ENCODE peak calls at places on chromosomes 4 and X, in eight cellular contexts. One of them, this sample, is unnamed.

GRCh38 chrX:13036896-13037295 is 7.5 kb downstream of the FAM9C start:
- DNase-seq in K562: peak; percentile 43
- DNase-seq in A549: no peak
- DNase-seq in esophagus squamous epithelium: no peak
- DNase-seq in Peyer's patch: no peak
- DNase-seq in prostate gland: no peak
- DNase-seq in gastrocnemius medialis: no peak
- DNase-seq in adrenal gland: no peak
- DNase-seq in this sample: no peak

GRCh38 chr4:22551550-22551949 is 35.7 kb upstream of the ADGRA3 start:
- DNase-seq in Peyer's patch: no peak
- DNase-seq in adrenal gland: no peak
- DNase-seq in K562: no peak
- DNase-seq in prostate gland: no peak
- DNase-seq in gastrocnemius medialis: no peak
- DNase-seq in A549: no peak
- DNase-seq in esophagus squamous epithelium: no peak
- DNase-seq in this sample: no peak

GRCh38 chrX:47206316-47206715 is 12.2 kb upstream of the CDK16 start:
- DNase-seq in prostate gland: no peak
- DNase-seq in A549: no peak
- DNase-seq in adrenal gland: no peak
- DNase-seq in Peyer's patch: no peak
- DNase-seq in gastrocnemius medialis: no peak
- DNase-seq in esophagus squamous epithelium: no peak
- DNase-seq in K562: no peak
- DNase-seq in this sample: no peak

GRCh38 chr4:153535735-153536494 is 69.8 kb downstream of the TMEM131L start:
- DNase-seq in K562: no peak
- DNase-seq in A549: no peak
- DNase-seq in Peyer's patch: no peak
- DNase-seq in esophagus squamous epithelium: no peak
- DNase-seq in prostate gland: no peak
- DNase-seq in gastrocnemius medialis: no peak
- DNase-seq in adrenal gland: no peak
- DNase-seq in this sample: no peak

GRCh38 chr4:108940086-108941033 is 177.5 kb upstream of the ETNPPL start:
- DNase-seq in K562: no peak
- DNase-seq in esophagus squamous epithelium: no peak
- DNase-seq in gastrocnemius medialis: no peak
- DNase-seq in adrenal gland: no peak
- DNase-seq in A549: no peak
- DNase-seq in Peyer's patch: no peak
- DNase-seq in prostate gland: no peak
- DNase-seq in this sample: no peak

GRCh38 chr4:150479665-150480064 is 102.3 kb upstream of the MAB21L2 start:
- DNase-seq in gastrocnemius medialis: no peak
- DNase-seq in prostate gland: no peak
- DNase-seq in esophagus squamous epithelium: no peak
- DNase-seq in adrenal gland: no peak
- DNase-seq in Peyer's patch: no peak
- DNase-seq in A549: no peak
- DNase-seq in K562: no peak
- DNase-seq in this sample: no peak

GRCh38 chrX:107701493-107702121 is 73.3 kb downstream of the PRPS1 start:
- DNase-seq in gastrocnemius medialis: no peak
- DNase-seq in esophagus squamous epithelium: no peak
- DNase-seq in K562: no peak
- DNase-seq in prostate gland: no peak
- DNase-seq in A549: no peak
- DNase-seq in adrenal gland: no peak
- DNase-seq in Peyer's patch: peak; percentile 57
- DNase-seq in this sample: peak; percentile 49

GRCh38 chr4:80005863-80006262 is 67.2 kb downstream of the ANTXR2 start:
- DNase-seq in adrenal gland: no peak
- DNase-seq in Peyer's patch: no peak
- DNase-seq in prostate gland: no peak
- DNase-seq in A549: no peak
- DNase-seq in gastrocnemius medialis: no peak
- DNase-seq in esophagus squamous epithelium: no peak
- DNase-seq in K562: peak; percentile 43
- DNase-seq in this sample: no peak

GRCh38 chrX:150436200-150436599 is 73.1 kb downstream of the MAMLD1 start:
- DNase-seq in A549: no peak
- DNase-seq in prostate gland: no peak
- DNase-seq in Peyer's patch: no peak
- DNase-seq in gastrocnemius medialis: no peak
- DNase-seq in K562: no peak
- DNase-seq in adrenal gland: no peak
- DNase-seq in esophagus squamous epithelium: no peak
- DNase-seq in this sample: no peak

GRCh38 chr4:153651041-153651960 is 32.8 kb upstream of the TLR2 start:
- DNase-seq in prostate gland: no peak
- DNase-seq in K562: no peak
- DNase-seq in A549: no peak
- DNase-seq in gastrocnemius medialis: peak; percentile 51
- DNase-seq in adrenal gland: peak; percentile 78
- DNase-seq in esophagus squamous epithelium: peak; percentile 10
- DNase-seq in Peyer's patch: peak; percentile 66
- DNase-seq in this sample: no peak

GRCh38 chrX:42176790-42177189 is 253.4 kb upstream of the CASK start:
- DNase-seq in adrenal gland: peak; percentile 45
- DNase-seq in Peyer's patch: no peak
- DNase-seq in gastrocnemius medialis: no peak
- DNase-seq in K562: no peak
- DNase-seq in prostate gland: no peak
- DNase-seq in A549: no peak
- DNase-seq in esophagus squamous epithelium: no peak
- DNase-seq in this sample: no peak

GRCh38 chrX:147916375-147916968 is 4.8 kb downstream of the FMR1 start:
- DNase-seq in gastrocnemius medialis: no peak
- DNase-seq in Peyer's patch: no peak
- DNase-seq in esophagus squamous epithelium: no peak
- DNase-seq in A549: no peak
- DNase-seq in prostate gland: no peak
- DNase-seq in K562: no peak
- DNase-seq in adrenal gland: no peak
- DNase-seq in this sample: no peak

GRCh38 chr4:1626941-1627340 is 57.2 kb downstream of the FAM53A start:
- DNase-seq in A549: no peak
- DNase-seq in gastrocnemius medialis: no peak
- DNase-seq in Peyer's patch: no peak
- DNase-seq in adrenal gland: no peak
- DNase-seq in esophagus squamous epithelium: no peak
- DNase-seq in K562: no peak
- DNase-seq in prostate gland: no peak
- DNase-seq in this sample: no peak

GRCh38 chr4:26010266-26010665 is 96.2 kb downstream of the SMIM20 start:
- DNase-seq in K562: no peak
- DNase-seq in esophagus squamous epithelium: no peak
- DNase-seq in adrenal gland: no peak
- DNase-seq in gastrocnemius medialis: no peak
- DNase-seq in prostate gland: no peak
- DNase-seq in Peyer's patch: no peak
- DNase-seq in A549: no peak
- DNase-seq in this sample: no peak
- H3K4me3 ChIP-seq in K562: no peak overlapping the region
- H3K4me3 ChIP-seq in esophagus squamous epithelium: no peak overlapping the region
- H3K4me3 ChIP-seq in adrenal gland: no peak overlapping the region
- H3K4me3 ChIP-seq in gastrocnemius medialis: no peak overlapping the region
- H3K4me3 ChIP-seq in prostate gland: no peak overlapping the region
- H3K4me3 ChIP-seq in Peyer's patch: no peak overlapping the region
- H3K4me3 ChIP-seq in A549: no peak overlapping the region
- H3K4me3 ChIP-seq in this sample: no peak overlapping the region

DNA sequence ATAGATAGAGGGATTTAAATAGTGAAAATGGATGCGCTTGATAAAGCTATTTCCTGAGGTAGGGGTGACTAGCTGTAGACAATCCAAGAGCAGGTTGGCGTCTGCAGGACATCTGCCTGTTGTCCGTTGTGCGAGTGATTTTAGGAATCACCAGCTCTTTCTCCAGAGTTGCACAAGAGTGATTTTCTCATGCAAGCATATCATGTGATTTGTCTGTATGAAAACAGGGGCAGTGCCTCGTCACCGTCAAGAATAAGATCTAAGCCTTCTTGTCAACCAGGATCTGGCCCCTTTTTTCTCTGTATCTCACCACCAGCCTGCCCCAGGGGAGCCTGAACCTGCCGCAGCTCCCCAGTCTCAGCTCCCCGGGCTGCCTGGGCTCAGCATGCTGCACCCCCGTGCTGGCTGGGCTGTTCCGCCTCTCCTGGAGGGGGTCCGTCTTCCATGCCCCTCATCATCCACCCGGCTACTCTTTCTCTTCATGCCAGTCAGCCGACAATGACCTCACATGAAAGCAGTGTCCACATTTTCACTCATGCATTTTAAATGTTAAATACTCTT is 90.5 kb downstream of the STOX2 start:
- DNase-seq in esophagus squamous epithelium: no peak
- DNase-seq in adrenal gland: no peak
- DNase-seq in A549: no peak
- DNase-seq in K562: no peak
- DNase-seq in gastrocnemius medialis: no peak
- DNase-seq in prostate gland: no peak
- DNase-seq in Peyer's patch: no peak
- DNase-seq in this sample: no peak
- TF ChIP-seq POLR2A in esophagus squamous epithelium: no peak
- TF ChIP-seq POLR2A in adrenal gland: no peak
- TF ChIP-seq POLR2A in A549: no peak
- TF ChIP-seq POLR2A in K562: no peak
- TF ChIP-seq POLR2A in gastrocnemius medialis: no peak
- TF ChIP-seq POLR2A in prostate gland: no peak
- TF ChIP-seq POLR2A in Peyer's patch: no peak
- TF ChIP-seq POLR2A in this sample: no peak

DNA sequence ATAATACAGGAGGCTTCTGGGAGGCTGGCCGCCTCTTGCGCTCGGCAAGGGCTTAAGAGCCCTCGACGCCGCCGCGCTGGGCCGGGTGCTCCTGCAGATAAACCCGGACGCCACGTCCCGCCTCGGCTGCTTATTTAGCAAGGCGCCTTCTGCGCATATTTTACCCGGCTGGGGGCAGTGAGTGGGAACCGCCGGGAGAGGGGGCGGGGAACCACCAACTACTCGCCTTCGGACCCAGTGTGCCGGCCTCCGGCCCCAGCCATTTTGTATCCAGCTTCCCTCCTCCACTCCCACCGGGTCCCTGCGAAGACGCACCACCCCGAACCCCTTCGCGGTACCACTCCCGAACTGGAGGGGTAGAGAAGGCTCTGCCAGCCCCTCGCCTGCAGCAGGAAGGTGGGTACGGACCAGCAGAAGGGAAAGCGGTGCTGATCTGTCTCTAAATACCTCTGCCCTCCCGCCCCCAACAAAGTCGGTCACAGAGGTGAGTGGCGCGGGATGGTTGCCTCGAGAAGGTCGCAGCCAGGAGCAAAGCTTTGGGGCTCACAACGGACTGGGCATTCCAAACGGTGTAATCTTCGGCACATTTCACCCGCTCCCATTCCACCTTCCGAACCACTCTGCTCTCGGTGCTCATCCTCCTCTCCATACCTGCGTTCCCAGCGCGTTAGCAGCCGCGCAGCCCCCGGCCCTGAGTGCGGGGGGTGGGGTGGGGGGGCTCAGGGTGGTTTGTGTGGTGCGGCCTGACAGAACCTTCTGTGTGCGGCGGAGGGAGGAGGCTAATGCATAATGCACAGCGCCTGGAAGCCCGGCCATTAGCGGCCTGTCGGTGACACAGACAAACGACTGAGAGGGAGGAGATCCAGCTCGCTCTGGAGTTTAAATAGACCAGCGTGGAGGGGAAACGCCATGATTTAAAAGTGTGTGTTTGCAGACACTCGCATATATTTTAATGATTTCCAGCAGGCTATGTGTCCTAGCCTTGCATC is 4.9 kb upstream of the BCOR start:
- DNase-seq in prostate gland: no peak
- DNase-seq in Peyer's patch: no peak
- DNase-seq in esophagus squamous epithelium: no peak
- DNase-seq in gastrocnemius medialis: no peak
- DNase-seq in adrenal gland: no peak
- DNase-seq in A549: no peak
- DNase-seq in K562: no peak
- DNase-seq in this sample: no peak
- H3K4me3 ChIP-seq in prostate gland: no peak overlapping the region
- H3K4me3 ChIP-seq in Peyer's patch: no peak overlapping the region
- H3K4me3 ChIP-seq in esophagus squamous epithelium: no peak overlapping the region
- H3K4me3 ChIP-seq in gastrocnemius medialis: no peak overlapping the region
- H3K4me3 ChIP-seq in adrenal gland: no peak overlapping the region
- H3K4me3 ChIP-seq in A549: no peak overlapping the region
- H3K4me3 ChIP-seq in K562: peak overlapping the region; percentile 46
- H3K4me3 ChIP-seq in this sample: no peak overlapping the region

GRCh38 chrX:49877397-49878101 is 1.7 kb upstream of the USP27X start:
- DNase-seq in Peyer's patch: no peak
- DNase-seq in K562: no peak
- DNase-seq in A549: no peak
- DNase-seq in esophagus squamous epithelium: no peak
- DNase-seq in adrenal gland: no peak
- DNase-seq in gastrocnemius medialis: no peak
- DNase-seq in prostate gland: no peak
- DNase-seq in this sample: no peak

GRCh38 chrX:49879656-49880277 is 483 bp downstream of the USP27X start:
- DNase-seq in K562: no peak
- DNase-seq in prostate gland: no peak
- DNase-seq in Peyer's patch: no peak
- DNase-seq in gastrocnemius medialis: no peak
- DNase-seq in esophagus squamous epithelium: no peak
- DNase-seq in adrenal gland: no peak
- DNase-seq in A549: peak; percentile 5
- DNase-seq in this sample: no peak

GRCh38 chrX:49878128-49878833 is 1.0 kb upstream of the USP27X start:
- DNase-seq in esophagus squamous epithelium: no peak
- DNase-seq in A549: no peak
- DNase-seq in Peyer's patch: no peak
- DNase-seq in K562: peak; percentile 32
- DNase-seq in gastrocnemius medialis: no peak
- DNase-seq in prostate gland: no peak
- DNase-seq in adrenal gland: peak; percentile 64
- DNase-seq in this sample: no peak

GRCh38 chrX:49880668-49881067 is 1.4 kb downstream of the USP27X start:
- DNase-seq in A549: no peak
- DNase-seq in Peyer's patch: no peak
- DNase-seq in gastrocnemius medialis: no peak
- DNase-seq in esophagus squamous epithelium: no peak
- DNase-seq in adrenal gland: no peak
- DNase-seq in prostate gland: no peak
- DNase-seq in K562: no peak
- DNase-seq in this sample: no peak

GRCh38 chrX:49878834-49879655 is at the start of gene USP27X:
- DNase-seq in esophagus squamous epithelium: no peak
- DNase-seq in Peyer's patch: peak; percentile 87
- DNase-seq in adrenal gland: peak; percentile 88
- DNase-seq in K562: peak; percentile 83
- DNase-seq in A549: peak; percentile 40
- DNase-seq in gastrocnemius medialis: peak; percentile 52
- DNase-seq in prostate gland: peak; percentile 66
- DNase-seq in this sample: peak; percentile 58
- TF ChIP-seq POLR2A in esophagus squamous epithelium: no peak
- TF ChIP-seq POLR2A in Peyer's patch: peak; percentile 36
- TF ChIP-seq POLR2A in adrenal gland: no peak
- TF ChIP-seq POLR2A in K562: no peak
- TF ChIP-seq POLR2A in A549: peak; percentile 46
- TF ChIP-seq POLR2A in gastrocnemius medialis: peak; percentile 25
- TF ChIP-seq POLR2A in prostate gland: peak; percentile 68
- TF ChIP-seq POLR2A in this sample: no peak

This sample was measured in lower leg skin.